ENCODE peak calls at places on chromosomes 6 and 20, in five cellular contexts. W is HCT116, F is H1, P is fibroblast of lung, O is IMR-90. H is an unnamed sample.
A peak's percentile ranks its signal among the peaks of the same experiment; 100 is the strongest.

GRCh38 chr6:146985111-146985510 is 219.1 kb upstream of the STXBP5 start:
- DNase-seq in P (no peak), F (no peak), W (no peak), O (no peak), H (no peak)

GRCh38 chr20:36579996-36580545 is 6.7 kb downstream of the TGIF2 start:
- DNase-seq in P (peak; percentile 71), F (no peak), O (peak; percentile 77), W (no peak), H (no peak)

GRCh38 chr20:2866236-2866635 is 7.0 kb upstream of the PTPRA start:
- DNase-seq in P (no peak), W (no peak), O (no peak), F (no peak), H (no peak)

GRCh38 chr20:47659904-47660601 is 125.2 kb downstream of the SULF2 start:
- DNase-seq in P (no peak), F (no peak), W (no peak), O (no peak), H (no peak)

GRCh38 chr20:2379511-2380229 is 1.0 kb upstream of the TGM6 start:
- DNase-seq in F (no peak), W (no peak), O (no peak), P (no peak), H (no peak)

GRCh38 chr6:22056398-22056797 is 240.4 kb downstream of the PRL start:
- DNase-seq in W (no peak), F (no peak), P (no peak), O (no peak), H (no peak)

GRCh38 chr20:44720994-44721784 is 6.0 kb downstream of the CCN5 start:
- DNase-seq in P (peak; percentile 91), W (peak; percentile 37), F (no peak), O (peak; percentile 77), H (no peak)

GRCh38 chr20:19185083-19185482 is 27.4 kb upstream of the SLC24A3 start:
- DNase-seq in O (no peak), W (no peak), P (no peak), F (no peak), H (no peak)

GRCh38 chr6:161554883-161555282 is 281.0 kb upstream of the AGPAT4 start:
- DNase-seq in F (no peak), O (no peak), P (no peak), W (no peak), H (no peak)

GRCh38 chr6:81987293-81987692 is 234.8 kb upstream of the TENT5A start:
- DNase-seq in P (no peak), O (no peak), W (no peak), F (no peak), H (no peak)

DNA sequence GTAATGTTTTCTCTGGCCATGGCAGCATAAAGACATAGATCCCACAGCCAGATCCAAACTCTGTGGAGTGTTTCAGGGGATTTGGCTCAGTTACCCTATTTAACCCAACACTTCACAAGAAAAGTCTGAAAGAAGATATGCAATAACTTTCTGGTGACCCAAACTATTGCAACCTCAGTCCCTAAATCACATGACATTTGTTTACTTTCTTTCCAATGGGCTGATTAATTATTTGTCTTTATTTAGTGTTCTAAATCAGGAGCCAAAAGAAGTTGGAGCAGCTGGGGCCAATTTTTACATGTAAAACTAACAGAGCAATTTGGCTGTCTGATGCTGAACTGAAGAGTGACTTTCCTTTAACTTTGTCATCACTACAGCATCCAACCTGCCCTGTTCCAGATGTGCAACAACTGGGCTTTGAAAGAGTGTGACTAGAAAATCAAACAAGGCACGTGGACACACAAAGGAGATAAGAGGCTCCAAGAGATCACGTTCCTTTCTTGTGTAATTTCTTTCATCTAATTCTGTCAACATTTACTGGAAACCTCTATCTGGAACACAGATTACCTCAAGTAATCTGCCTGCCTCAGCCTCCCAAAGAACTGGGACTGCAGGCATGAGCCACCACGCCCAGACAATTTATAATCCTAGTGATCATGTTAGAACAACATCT is 90.8 kb downstream of the TRMT11 start:
- DNase-seq in P (no peak), W (no peak), F (no peak), O (no peak), H (no peak)
- H3K4me2 ChIP-seq in P (peak overlapping the region; percentile 19), W (no peak overlapping the region), F (no peak overlapping the region), O (no peak overlapping the region), H (no peak overlapping the region)

DNA sequence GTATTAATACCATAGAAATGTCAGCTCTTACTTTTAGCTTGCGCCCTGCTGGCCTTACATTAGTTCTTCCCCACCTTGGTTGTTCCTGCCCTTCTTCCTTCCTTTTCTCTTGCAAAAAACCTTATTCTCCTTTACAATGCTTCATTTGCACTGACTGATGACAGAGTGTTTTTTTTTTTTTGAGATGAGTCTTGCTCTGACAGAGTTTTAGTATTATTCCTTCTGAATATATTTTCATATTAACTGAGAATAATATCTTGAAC is 216.4 kb upstream of the MYLIP start:
- DNase-seq in F (no peak), W (no peak), P (no peak), O (no peak), H (no peak)
- H3K9ac ChIP-seq in F (no peak overlapping the region), W (no peak overlapping the region), P (no peak overlapping the region), O (no peak overlapping the region), H (no peak overlapping the region)

DNA sequence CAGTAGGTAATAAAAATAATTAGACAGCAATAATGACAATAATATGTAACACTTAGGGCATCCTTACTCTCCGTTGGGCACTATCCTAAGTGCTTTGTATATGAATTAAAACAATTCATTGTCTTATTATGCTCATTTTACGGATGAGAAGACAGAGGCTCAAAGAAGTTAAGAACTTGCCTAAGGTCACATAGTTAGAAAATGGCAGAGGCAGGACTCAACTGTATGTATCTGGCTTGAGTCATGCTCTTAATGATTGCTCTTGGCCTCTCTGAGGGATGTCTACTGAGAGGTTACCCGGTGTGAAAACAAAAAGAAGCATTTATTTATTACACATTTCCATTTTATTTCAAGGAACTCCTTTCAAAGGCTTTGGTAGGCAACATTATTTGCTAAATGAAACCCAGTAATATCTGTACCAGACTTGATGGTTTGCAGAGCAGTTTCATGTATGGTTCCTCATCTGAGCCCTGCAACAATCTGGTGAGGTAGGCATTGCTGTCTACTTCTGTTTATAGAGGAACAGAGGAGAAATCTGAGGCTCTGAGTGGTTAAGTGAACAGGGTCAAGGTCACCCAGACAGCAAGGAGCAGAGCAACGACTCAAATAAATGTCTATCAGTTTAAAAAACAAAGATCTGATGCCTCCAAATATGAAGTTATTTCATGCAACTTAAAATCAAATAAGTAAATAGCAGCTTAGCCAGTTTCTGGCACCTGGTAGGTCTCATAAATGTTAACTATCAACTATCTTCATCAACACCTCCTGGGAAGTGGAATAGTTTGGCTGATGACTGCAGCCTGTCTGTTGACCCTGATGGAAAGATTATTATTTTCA is 4.2 kb upstream of the PARD6B start:
- DNase-seq in F (no peak), O (no peak), P (no peak), W (no peak), H (no peak)
- H3K4me2 ChIP-seq in F (no peak overlapping the region), O (no peak overlapping the region), P (no peak overlapping the region), W (peak overlapping the region; percentile 83), H (no peak overlapping the region)

DNA sequence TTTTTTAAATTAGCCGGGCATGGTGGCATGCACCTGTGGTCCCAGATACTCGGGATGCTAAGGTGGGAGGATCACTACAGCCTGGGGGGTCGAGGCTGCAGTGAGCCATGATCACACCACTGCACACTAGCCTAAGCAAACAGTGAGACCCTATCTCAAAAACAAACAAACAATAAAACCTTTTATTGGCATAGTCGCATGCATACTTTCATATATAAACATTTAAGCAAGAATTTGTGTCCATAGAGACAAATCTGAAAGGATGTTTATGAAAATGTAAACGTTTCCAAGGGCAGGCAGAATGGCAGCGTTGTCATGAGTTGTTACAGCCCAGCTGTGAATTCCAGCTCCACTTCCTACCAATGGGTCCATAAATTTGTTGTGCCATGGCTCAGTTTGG is 249.1 kb upstream of the PLN start:
- DNase-seq in W (no peak), O (peak; percentile 59), P (no peak), F (no peak), H (no peak)
- H3K9ac ChIP-seq in W (no peak overlapping the region), O (no peak overlapping the region), P (no peak overlapping the region), F (no peak overlapping the region), H (no peak overlapping the region)

DNA sequence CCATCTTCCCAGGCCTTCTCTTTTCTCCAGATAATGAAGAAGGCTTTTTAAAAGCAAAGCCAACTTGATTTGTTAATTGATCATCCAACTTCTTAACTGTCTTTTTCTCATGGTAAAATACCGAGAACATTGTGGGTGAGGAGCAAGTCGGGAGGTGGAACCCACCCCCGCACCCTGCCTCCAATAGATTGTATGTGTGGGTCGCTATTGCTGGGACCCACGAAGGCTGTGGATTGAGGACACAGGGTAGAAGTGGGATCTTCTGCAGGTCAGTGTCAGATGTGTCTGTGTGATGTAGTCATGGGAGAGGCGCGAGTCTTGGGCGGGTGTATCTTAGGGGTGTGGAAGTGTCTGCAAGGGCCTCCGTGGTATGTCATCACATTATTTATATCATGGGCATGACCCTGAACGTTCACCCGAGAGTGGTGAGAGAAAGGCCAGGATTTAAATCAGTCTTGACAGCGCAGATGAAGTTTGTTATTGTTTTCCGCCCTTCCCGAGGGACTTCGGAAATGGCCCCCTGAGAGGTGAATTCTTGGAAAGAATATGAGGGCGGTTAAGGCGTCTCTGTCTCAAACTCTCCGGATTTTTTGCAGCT is 505 bp upstream of the PAQR8 start:
- DNase-seq in W (no peak), O (peak; percentile 4), P (peak; percentile 15), F (no peak), H (no peak)
- H3K4me2 ChIP-seq in W (peak overlapping the region; percentile 98), O (peak overlapping the region; percentile 71), P (peak overlapping the region; percentile 95), F (peak overlapping the region; percentile 92), H (peak overlapping the region; percentile 94)

GRCh38 chr20:54062812-54063280 is 7.5 kb downstream of the BCAS1 start:
- DNase-seq in P (peak; percentile 45), F (no peak), O (peak; percentile 31), W (peak; percentile 42), H (no peak)

GRCh38 chr20:54065601-54066038 is 4.8 kb downstream of the BCAS1 start:
- DNase-seq in F (no peak), W (no peak), O (no peak), P (no peak), H (no peak)

GRCh38 chr20:54064939-54065338 is 5.5 kb downstream of the BCAS1 start:
- DNase-seq in O (no peak), W (no peak), P (no peak), F (no peak), H (no peak)

GRCh38 chr20:54063580-54063979 is 6.8 kb downstream of the BCAS1 start:
- DNase-seq in F (no peak), O (no peak), W (no peak), P (no peak), H (no peak)

GRCh38 chr20:54063998-54064676 is 6.3 kb downstream of the BCAS1 start:
- DNase-seq in F (no peak), W (no peak), P (no peak), O (no peak), H (no peak)
- H3K9ac ChIP-seq in F (no peak overlapping the region), W (no peak overlapping the region), P (no peak overlapping the region), O (no peak overlapping the region), H (no peak overlapping the region)

GRCh38 chr6:34298941-34299340 is 50.1 kb upstream of the SMIM29 start:
- DNase-seq in O (no peak), F (no peak), W (no peak), P (no peak), H (no peak)
- H3K4me2 ChIP-seq in O (no peak overlapping the region), F (no peak overlapping the region), W (no peak overlapping the region), P (no peak overlapping the region), H (no peak overlapping the region)

H was measured in keratinocyte.